ENCODE peak calls at places on chromosomes 13 and 19, in five cellular contexts. C, W, M, E and S are unnamed samples.

GRCh38 chr13:79901336-79901735 is 420.4 kb downstream of the NDFIP2 start:
- DNase-seq in C (no peak), W (no peak), M (no peak), E (no peak), S (no peak)

GRCh38 chr19:32677657-32678056 is 2.0 kb downstream of the RGS9BP start:
- DNase-seq in C (no peak), W (no peak), M (no peak), E (no peak), S (no peak)

GRCh38 chr19:11984986-11985385 is 20.1 kb downstream of the ZNF763 start:
- DNase-seq in C (peak), W (no peak), M (peak), E (peak), S (no peak)

GRCh38 chr19:53290758-53291549 is 23.4 kb upstream of the VN1R4 start:
- DNase-seq in C (no peak), W (no peak), M (no peak), E (no peak), S (no peak)

GRCh38 chr19:12778020-12778904 is 2.9 kb upstream of the HOOK2 start:
- DNase-seq in C (no peak), W (peak), M (no peak), E (peak), S (peak)

GRCh38 chr19:13156968-13157882 is 7.0 kb downstream of the IER2 start:
- DNase-seq in C (no peak), W (peak), M (no peak), E (no peak), S (peak)

GRCh38 chr13:99984463-99985242 is 3.1 kb downstream of the ZIC2 start:
- DNase-seq in C (no peak), W (peak), M (no peak), E (peak), S (no peak)

GRCh38 chr13:48009298-48009697 is 8.2 kb upstream of the SUCLA2 start:
- DNase-seq in C (peak), W (peak), M (no peak), E (no peak), S (no peak)

GRCh38 chr13:74070065-74070464 is 64.1 kb downstream of the KLF12 start:
- DNase-seq in C (no peak), W (no peak), M (no peak), E (no peak), S (no peak)

GRCh38 chr19:33388231-33388816 is 14.8 kb downstream of the CEBPG start:
- DNase-seq in C (no peak), W (no peak), M (no peak), E (no peak), S (no peak)

GRCh38 chr13:50377726-50378270 is 362.6 kb downstream of the KCNRG start:
- DNase-seq in C (no peak), W (no peak), M (no peak), E (no peak), S (no peak)

GRCh38 chr13:50156140-50156539 is 140.9 kb downstream of the KCNRG start:
- DNase-seq in C (peak), W (no peak), M (no peak), E (no peak), S (no peak)

GRCh38 chr13:49046534-49046933 is 70.8 kb downstream of the FNDC3A start:
- DNase-seq in C (no peak), W (no peak), M (no peak), E (no peak), S (no peak)

GRCh38 chr13:80814541-80814940 is 473.6 kb upstream of the SPRY2 start:
- DNase-seq in C (no peak), W (no peak), M (no peak), E (no peak), S (no peak)

GRCh38 chr19:3780786-3781304 is 5.3 kb downstream of the MATK start:
- DNase-seq in C (no peak), W (no peak), M (no peak), E (no peak), S (no peak)

GRCh38 chr13:63501702-63502101 is 2086.1 kb upstream of the PCDH20 start:
- DNase-seq in C (no peak), W (no peak), M (no peak), E (no peak), S (no peak)

GRCh38 chr19:461664-462551 is 1.1 kb upstream of the SHC2 start:
- DNase-seq in C (peak), W (no peak), M (peak), E (peak), S (no peak)

GRCh38 chr19:58409010-58409790 is 751 bp downstream of the ZNF584 start:
- DNase-seq in C (no peak), W (peak), M (no peak), E (peak), S (peak)

GRCh38 chr13:61728468-61728867 is 312.8 kb upstream of the PCDH20 start:
- DNase-seq in C (no peak), W (no peak), M (no peak), E (no peak), S (peak)

GRCh38 chr13:63288576-63288975 is 1872.9 kb upstream of the PCDH20 start:
- DNase-seq in C (no peak), W (no peak), M (no peak), E (no peak), S (no peak)

GRCh38 chr13:41054919-41055619 is 6.2 kb upstream of the WBP4 start:
- DNase-seq in C (peak), W (peak), M (peak), E (no peak), S (no peak)

GRCh38 chr19:35555301-35556005 is 8.0 kb downstream of the ATP4A start:
- DNase-seq in C (peak), W (peak), M (peak), E (peak), S (no peak)

GRCh38 chr19:16001481-16002312 is 52.9 kb downstream of the OR10H4 start:
- DNase-seq in C (peak), W (no peak), M (no peak), E (no peak), S (peak)

GRCh38 chr19:531009-531752 is 379 bp upstream of the CDC34 start:
- DNase-seq in C (peak), W (peak), M (peak), E (peak), S (peak)

GRCh38 chr13:50396001-50396400 is 380.8 kb downstream of the KCNRG start:
- DNase-seq in C (no peak), W (no peak), M (no peak), E (no peak), S (no peak)

GRCh38 chr19:17565611-17566010 is 10.2 kb downstream of the COLGALT1 start:
- DNase-seq in C (no peak), W (peak), M (no peak), E (no peak), S (no peak)

GRCh38 chr19:51531349-51532315 is at the start of gene SIGLEC6:
- DNase-seq in C (no peak), W (no peak), M (no peak), E (no peak), S (no peak)

GRCh38 chr19:42466521-42467436 is 24.0 kb upstream of the CXCL17 start:
- DNase-seq in C (no peak), W (no peak), M (no peak), E (no peak), S (no peak)

GRCh38 chr13:102236830-102237621 is 164.8 kb downstream of the FGF14 start:
- DNase-seq in C (no peak), W (no peak), M (no peak), E (no peak), S (no peak)
- TF ChIP-seq JUN in C (no peak), W (no peak), M (no peak), E (no peak), S (no peak)

GRCh38 chr13:67231481-67231940 is 1.4 kb upstream of the PCDH9 start:
- DNase-seq in C (no peak), W (no peak), M (no peak), E (no peak), S (no peak)

GRCh38 chr13:67238861-67239260 is 8.7 kb upstream of the PCDH9 start:
- DNase-seq in C (no peak), W (no peak), M (no peak), E (no peak), S (no peak)

GRCh38 chr13:67238277-67238859 is 8.2 kb upstream of the PCDH9 start:
- DNase-seq in C (peak), W (no peak), M (peak), E (no peak), S (peak)

GRCh38 chr13:67232384-67232783 is 2.2 kb upstream of the PCDH9 start:
- DNase-seq in C (no peak), W (no peak), M (no peak), E (no peak), S (no peak)

GRCh38 chr13:67235265-67235664 is 5.1 kb upstream of the PCDH9 start:
- DNase-seq in C (no peak), W (no peak), M (no peak), E (no peak), S (no peak)
- H3K27ac ChIP-seq in C (no peak), W (no peak), M (no peak), E (no peak), S (no peak)

GRCh38 chr13:52845766-52846566 is 2.5 kb downstream of the PCDH8 start:
- DNase-seq in C (no peak), W (no peak), M (no peak), E (peak), S (peak)
- TF ChIP-seq CTCF in C (no peak), W (no peak), M (no peak), E (no peak), S (peak)

GRCh38 chr19:19866599-19867248 is 1.0 kb downstream of the ZNF253 start:
- DNase-seq in C (peak), W (no peak), M (peak), E (peak), S (peak)
- TF ChIP-seq JUN in C (no peak), W (no peak), M (no peak), E (no peak), S (no peak)

GRCh38 chr13:24145231-24145630 is 15.3 kb upstream of the SPATA13 start:
- DNase-seq in C (no peak), W (no peak), M (no peak), E (no peak), S (no peak)

GRCh38 chr13:24148414-24149305 is 11.9 kb upstream of the SPATA13 start:
- DNase-seq in C (peak), W (peak), M (no peak), E (no peak), S (peak)

GRCh38 chr13:24149306-24150032 is 11.1 kb upstream of the SPATA13 start:
- DNase-seq in C (no peak), W (no peak), M (no peak), E (no peak), S (no peak)

GRCh38 chr13:24146961-24147569 is 13.5 kb upstream of the SPATA13 start:
- DNase-seq in C (no peak), W (no peak), M (no peak), E (no peak), S (no peak)

DNA sequence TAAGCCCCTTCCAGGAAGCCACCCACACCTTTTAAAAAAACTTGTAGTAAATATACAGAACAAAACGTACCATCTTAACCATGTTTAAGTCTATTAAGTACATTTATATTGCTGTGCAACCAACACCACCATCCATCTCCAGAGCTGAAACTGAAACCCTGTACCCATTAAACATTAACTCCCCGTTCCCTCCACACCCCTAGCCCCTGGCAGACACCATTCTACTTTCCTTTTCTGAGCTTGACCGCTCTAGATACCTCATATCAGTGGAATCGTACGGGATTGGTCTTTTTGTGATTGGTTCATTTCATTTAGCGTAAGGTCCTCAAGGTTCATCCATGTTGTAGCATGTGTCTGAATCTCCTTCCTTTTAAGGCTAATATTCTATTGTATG is 13.0 kb upstream of the SPATA13 start:
- DNase-seq in C (peak), W (no peak), M (no peak), E (no peak), S (no peak)
- H3K27ac ChIP-seq in C (peak), W (peak), M (no peak), E (no peak), S (no peak)

GRCh38 chr19:7917292-7918061 is 2.7 kb upstream of the SNAPC2 start:
- DNase-seq in C (no peak), W (peak), M (no peak), E (peak), S (peak)
- TF ChIP-seq CTCF in C (no peak), W (peak), M (peak), E (peak), S (peak)

DNA sequence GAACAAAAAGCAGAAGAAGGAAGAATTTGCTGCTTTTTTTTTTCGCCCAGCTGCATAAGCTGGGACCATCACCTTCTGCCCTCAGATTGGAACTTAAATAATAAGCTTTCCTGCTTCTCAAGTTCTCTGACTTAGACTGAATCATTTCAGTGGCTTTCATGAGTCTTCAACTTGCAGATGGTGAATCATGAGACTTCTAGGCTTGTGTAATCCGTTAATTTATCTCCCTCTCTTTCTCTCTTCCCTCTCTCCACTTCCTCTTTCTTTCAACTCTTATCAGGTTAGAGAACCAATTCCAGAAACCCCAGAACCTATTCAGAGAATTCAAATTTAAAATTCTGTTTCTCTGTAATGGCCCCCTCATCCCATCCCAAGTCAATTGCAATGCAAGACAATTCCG is 1153.7 kb downstream of the PCDH9 start:
- DNase-seq in C (no peak), W (no peak), M (no peak), E (no peak), S (no peak)
- TF ChIP-seq JUN in C (no peak), W (no peak), M (no peak), E (no peak), S (no peak)

DNA sequence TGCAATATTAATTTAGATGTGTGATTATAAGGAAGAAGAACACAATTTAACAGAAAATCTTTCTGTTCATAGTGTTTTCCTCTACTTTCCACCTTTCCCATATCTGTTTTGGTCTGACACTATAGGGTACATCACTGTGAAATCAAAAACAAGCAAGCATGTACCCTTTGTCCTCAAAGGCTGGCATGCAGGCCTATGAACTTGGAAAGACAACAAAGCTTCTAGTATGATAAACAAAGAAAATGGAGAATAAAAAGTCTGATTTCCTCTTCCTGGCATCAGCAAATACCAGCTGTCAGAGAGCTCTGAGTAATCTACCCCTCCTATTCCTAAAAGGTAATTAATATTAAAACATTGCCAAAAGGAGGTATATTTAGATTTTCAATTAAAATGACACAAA is 5.6 kb upstream of the NEK3 start:
- DNase-seq in C (no peak), W (no peak), M (no peak), E (no peak), S (peak)
- H3K27ac ChIP-seq in C (no peak), W (no peak), M (no peak), E (no peak), S (no peak)

DNA sequence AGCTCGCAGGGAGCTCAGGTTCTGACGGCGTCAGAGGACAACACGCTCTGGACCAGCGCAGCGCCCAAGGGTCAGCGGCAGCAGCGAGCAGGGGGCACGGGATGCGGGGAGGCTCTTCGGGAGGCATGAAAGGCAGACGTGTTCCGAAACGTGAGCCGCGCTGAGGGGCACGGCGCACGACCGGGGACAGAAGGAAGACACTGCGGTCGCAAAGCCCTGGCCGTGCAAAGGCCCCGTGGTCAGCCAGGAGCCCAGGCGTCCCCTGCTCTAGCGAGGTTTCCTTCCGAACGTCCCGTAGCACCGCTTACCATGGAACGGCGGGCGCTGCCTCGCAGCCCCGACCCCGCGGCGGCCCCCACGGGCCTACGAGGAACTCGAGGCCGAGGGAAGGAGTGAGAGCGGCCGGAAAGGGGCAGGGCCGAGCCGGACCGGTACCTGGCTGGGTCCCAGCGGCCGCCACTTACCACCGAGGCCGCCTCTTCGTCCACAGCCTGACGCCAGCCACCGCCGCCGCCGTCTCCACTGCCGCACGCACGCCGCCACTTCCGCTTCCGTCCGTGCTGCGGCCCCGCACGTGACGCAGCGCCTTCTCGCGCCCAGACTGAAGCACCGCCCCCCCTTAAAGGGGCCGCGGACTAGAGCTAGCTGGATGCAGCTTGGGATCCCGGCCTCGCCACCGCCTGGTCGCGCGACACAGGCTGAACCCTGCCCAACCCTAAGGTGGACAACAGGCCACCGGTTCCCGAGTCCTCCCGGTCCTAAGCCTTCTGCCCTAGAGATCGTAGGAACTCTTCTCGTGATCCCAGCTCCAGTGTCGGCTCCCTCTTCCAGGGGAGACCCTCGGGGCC is 9.4 kb downstream of the ABHD17A start:
- DNase-seq in C (peak), W (peak), M (peak), E (peak), S (peak)
- TF ChIP-seq CTCF in C (peak), W (no peak), M (no peak), E (no peak), S (no peak)